ENCODE peak calls at places on chromosomes 11 and 22, in five cellular contexts. M is suprapubic skin; I is RPMI8226; D is stimulated activated effector memory CD8-positive, alpha-beta T cell treated with anti-CD3 and anti-CD28 coated beads, Interleukin-12 subunit alpha, Interleukin-12 subunit beta, amount 100 ng/mL, for 72 hours; S is transverse colon. B is an unnamed sample.

GRCh38 chr11:134385774-134386565 is 26.1 kb downstream of the B3GAT1 start:
- DNase-seq in M (no peak), I (peak), D (no peak), S (no peak), B (no peak)

GRCh38 chr11:61171907-61172306 is 10.7 kb upstream of the VPS37C start:
- DNase-seq in M (no peak), I (no peak), D (no peak), S (no peak), B (no peak)

GRCh38 chr11:2897048-2897447 is 11.5 kb upstream of the CDKN1C start:
- DNase-seq in M (no peak), I (no peak), D (no peak), S (no peak), B (no peak)

GRCh38 chr11:115760528-115760837 is 256.3 kb upstream of the CADM1 start:
- DNase-seq in M (no peak), I (no peak), D (no peak), S (no peak), B (no peak)

GRCh38 chr11:490930-491260 is 16.1 kb downstream of the RNH1 start:
- DNase-seq in M (no peak), I (no peak), D (no peak), S (no peak), B (no peak)

GRCh38 chr11:86374586-86374985 is at the start of gene CCDC81:
- DNase-seq in M (no peak), I (no peak), D (no peak), S (no peak), B (no peak)

GRCh38 chr11:14542384-14542783 is 22.2 kb upstream of the PSMA1 start:
- DNase-seq in M (no peak), I (no peak), D (no peak), S (no peak), B (no peak)

GRCh38 chr11:78802058-78802633 is 227.5 kb upstream of the NARS2 start:
- DNase-seq in M (no peak), I (no peak), D (no peak), S (no peak), B (no peak)

GRCh38 chr22:29751139-29751538 is 15.7 kb downstream of the ZMAT5 start:
- DNase-seq in M (no peak), I (no peak), D (no peak), S (no peak), B (no peak)

GRCh38 chr22:36289406-36289870 is 36.5 kb downstream of the APOL1 start:
- DNase-seq in M (no peak), I (no peak), D (no peak), S (no peak), B (no peak)

GRCh38 chr11:117705866-117706265 is 91.2 kb downstream of the DSCAML1 start:
- DNase-seq in M (no peak), I (no peak), D (no peak), S (no peak), B (no peak)

GRCh38 chr11:13826505-13827278 is 135.8 kb upstream of the SPON1 start:
- DNase-seq in M (no peak), I (no peak), D (no peak), S (no peak), B (no peak)

GRCh38 chr11:72321381-72321996 is 77.5 kb upstream of the PHOX2A start:
- DNase-seq in M (no peak), I (no peak), D (no peak), S (no peak), B (no peak)

GRCh38 chr11:70739811-70740474 is 341.6 kb downstream of the CTTN start:
- DNase-seq in M (no peak), I (peak), D (no peak), S (no peak), B (no peak)

GRCh38 chr11:999009-999408 is 37.5 kb downstream of the MUC6 start:
- DNase-seq in M (no peak), I (no peak), D (no peak), S (no peak), B (no peak)

GRCh38 chr11:104332110-104332509 is 168.2 kb upstream of the PDGFD start:
- DNase-seq in M (no peak), I (peak), D (no peak), S (peak), B (no peak)